ENCODE peak calls at places on chromosomes 5 and 9, in nine cellular contexts. U, Q, A, Y, K, E, B, H and D are unnamed samples.

GRCh38 chr5:137091473-137091872 is 407.7 kb downstream of the SPOCK1 start:
- DNase-seq in H (no peak), K (no peak), Y (no peak), E (no peak), Q (no peak), A (no peak), B (no peak), U (peak), D (no peak)

GRCh38 chr5:35371971-35372426 is 141.7 kb upstream of the PRLR start:
- DNase-seq in K (peak), B (no peak), H (no peak), Y (no peak), A (no peak), Q (no peak), E (no peak), U (no peak), D (no peak)

GRCh38 chr9:37678789-37679273 is 28.1 kb downstream of the FRMPD1 start:
- DNase-seq in K (no peak), U (peak), Q (no peak), H (no peak), B (peak), A (no peak), Y (no peak), E (no peak), D (peak)

GRCh38 chr9:277595-278330 is 63.1 kb downstream of the DOCK8 start:
- DNase-seq in H (no peak), B (no peak), K (no peak), A (no peak), Y (no peak), E (no peak), U (no peak), Q (no peak), D (no peak)

GRCh38 chr5:59330680-59331079 is 562.8 kb downstream of the PDE4D start:
- DNase-seq in Q (no peak), B (no peak), A (no peak), E (no peak), H (no peak), K (no peak), U (no peak), Y (no peak), D (no peak)

GRCh38 chr9:750264-750967 is 91.1 kb upstream of the DMRT1 start:
- DNase-seq in U (no peak), A (no peak), E (no peak), Y (no peak), H (no peak), K (no peak), Q (no peak), B (no peak), D (no peak)

GRCh38 chr5:142024771-142025304 is 12.0 kb upstream of the GNPDA1 start:
- DNase-seq in B (peak), K (peak), Y (peak), Q (peak), U (peak), H (peak), A (peak), E (peak), D (peak)

GRCh38 chr9:536597-537511 is 304.6 kb upstream of the DMRT1 start:
- DNase-seq in U (no peak), Q (no peak), K (no peak), B (no peak), A (no peak), E (no peak), H (no peak), Y (no peak), D (no peak)

GRCh38 chr9:87708989-87709706 is 16.8 kb upstream of the CTSL start:
- DNase-seq in Q (no peak), A (no peak), Y (no peak), B (no peak), K (no peak), H (no peak), U (no peak), E (no peak), D (peak)

GRCh38 chr5:111512026-111512405 is 319 bp downstream of the STARD4 start:
- DNase-seq in U (peak), B (peak), K (no peak), A (no peak), H (no peak), Q (no peak), Y (peak), E (no peak), D (no peak)

GRCh38 chr5:126365446-126366198 is 57.6 kb upstream of the GRAMD2B start:
- DNase-seq in Q (no peak), U (peak), A (no peak), Y (no peak), H (no peak), B (no peak), E (no peak), K (no peak), D (no peak)

GRCh38 chr9:107276966-107277710 is 5.9 kb upstream of the RAD23B start:
- DNase-seq in A (no peak), Y (peak), U (no peak), B (no peak), E (peak), H (no peak), K (no peak), Q (no peak), D (no peak)

GRCh38 chr5:134086943-134087305 is 27.6 kb upstream of the TCF7 start:
- DNase-seq in K (peak), Y (no peak), E (no peak), Q (no peak), B (no peak), U (no peak), H (no peak), A (no peak), D (peak)

GRCh38 chr5:172370648-172371248 is 83.6 kb downstream of the SH3PXD2B start:
- DNase-seq in Y (peak), B (peak), K (peak), H (no peak), E (no peak), U (peak), Q (no peak), A (no peak), D (peak)

GRCh38 chr9:70552561-70552960 is 138.1 kb upstream of the KLF9 start:
- DNase-seq in E (no peak), Q (no peak), K (no peak), A (no peak), U (no peak), B (no peak), Y (no peak), H (no peak), D (no peak)

GRCh38 chr5:103259705-103260355 is 1.3 kb downstream of the MACIR start:
- DNase-seq in A (no peak), K (peak), Y (peak), U (peak), B (peak), Q (no peak), H (peak), E (no peak), D (peak)

GRCh38 chr5:157312492-157312891 is 46.6 kb downstream of the CYFIP2 start:
- DNase-seq in K (peak), U (peak), B (peak), E (peak), Q (no peak), A (no peak), H (no peak), Y (peak), D (peak)

GRCh38 chr5:125655156-125655555 is 768.1 kb upstream of the GRAMD2B start:
- DNase-seq in K (no peak), H (no peak), Q (no peak), Y (no peak), A (no peak), B (no peak), U (no peak), E (no peak), D (no peak)

GRCh38 chr5:83450840-83451239 is 20.7 kb upstream of the VCAN start:
- DNase-seq in E (no peak), K (no peak), U (no peak), A (no peak), B (no peak), H (no peak), Y (peak), Q (no peak), D (no peak)

GRCh38 chr5:139065296-139065695 is 132.9 kb downstream of the SIL1 start:
- DNase-seq in B (no peak), A (no peak), E (no peak), Y (peak), U (no peak), H (no peak), K (no peak), Q (no peak), D (no peak)

GRCh38 chr5:132497488-132497997 is 7.0 kb upstream of the IRF1 start:
- DNase-seq in Q (peak), U (peak), K (peak), A (peak), Y (peak), H (peak), B (peak), E (peak), D (no peak)

GRCh38 chr5:108989761-108990392 is 242.2 kb downstream of the FER start:
- DNase-seq in Q (no peak), Y (peak), E (no peak), A (no peak), K (no peak), H (no peak), U (peak), B (no peak), D (no peak)

GRCh38 chr9:21506910-21507795 is 25.0 kb upstream of the IFNE start:
- DNase-seq in B (peak), H (peak), E (peak), U (peak), A (peak), Q (no peak), K (no peak), Y (peak), D (no peak)

GRCh38 chr9:135759676-135760300 is 57.8 kb downstream of the KCNT1 start:
- DNase-seq in Q (no peak), U (no peak), H (no peak), A (no peak), K (no peak), B (no peak), E (no peak), Y (no peak), D (no peak)

GRCh38 chr5:107484261-107484660 is 186.5 kb downstream of the EFNA5 start:
- DNase-seq in Y (peak), A (no peak), H (no peak), B (no peak), U (peak), Q (no peak), K (no peak), E (no peak), D (no peak)

GRCh38 chr9:96450613-96451544 is 910 bp downstream of the HABP4 start:
- DNase-seq in Q (peak), U (peak), E (no peak), B (peak), K (peak), H (peak), A (no peak), Y (peak), D (no peak)

GRCh38 chr9:71672573-71672972 is 95.7 kb downstream of the CEMIP2 start:
- DNase-seq in Q (no peak), U (no peak), K (no peak), E (no peak), A (no peak), Y (no peak), H (no peak), B (no peak), D (no peak)

GRCh38 chr9:4238522-4238921 is 61.3 kb downstream of the GLIS3 start:
- DNase-seq in B (peak), E (no peak), U (peak), Q (no peak), K (no peak), Y (peak), H (no peak), A (peak), D (no peak)
- H3K4me3 ChIP-seq in B (no peak), E (no peak), U (no peak), Q (no peak), K (no peak), Y (no peak), H (no peak), A (no peak), D (no peak)

DNA sequence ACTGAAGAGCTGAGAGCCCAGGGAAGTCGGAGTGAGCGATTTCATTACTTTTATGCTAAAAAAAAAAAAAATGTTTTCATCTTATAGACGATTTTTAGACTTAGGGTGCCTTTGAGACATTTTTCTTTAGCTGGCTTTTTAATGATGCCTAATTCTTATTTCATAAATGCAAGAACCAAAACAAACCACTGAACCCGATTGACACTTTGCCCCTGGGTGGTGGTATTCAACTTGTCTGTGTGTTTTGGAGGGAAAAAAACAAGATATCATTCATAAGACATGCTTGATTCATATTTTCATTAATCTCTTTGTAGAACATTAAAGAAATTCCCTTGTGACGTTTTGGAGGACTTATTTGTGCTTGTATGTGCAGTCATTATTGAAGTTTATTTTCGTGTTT is 2.4 kb downstream of the TLE4 start:
- DNase-seq in Q (no peak), A (no peak), H (no peak), B (no peak), E (no peak), Y (no peak), U (no peak), K (no peak), D (no peak)
- H3K4me3 ChIP-seq in Q (peak), A (peak), H (no peak), B (peak), E (peak), Y (peak), U (peak), K (no peak), D (peak)

GRCh38 chr9:134408939-134409737 is 82.9 kb downstream of the RXRA start:
- DNase-seq in Q (no peak), A (no peak), E (no peak), B (no peak), K (no peak), Y (no peak), H (no peak), U (no peak), D (no peak)

GRCh38 chr9:134410835-134411217 is 84.6 kb downstream of the RXRA start:
- DNase-seq in E (no peak), Y (no peak), K (no peak), Q (no peak), U (no peak), H (no peak), B (no peak), A (no peak), D (no peak)

GRCh38 chr9:134411451-134412297 is 85.4 kb downstream of the RXRA start:
- DNase-seq in H (peak), K (no peak), Y (peak), Q (peak), U (no peak), E (no peak), A (no peak), B (no peak), D (no peak)

GRCh38 chr9:134408389-134408788 is 82.1 kb downstream of the RXRA start:
- DNase-seq in U (no peak), E (no peak), A (no peak), K (no peak), B (no peak), Q (no peak), Y (no peak), H (peak), D (no peak)

GRCh38 chr9:134410078-134410834 is 84.0 kb downstream of the RXRA start:
- DNase-seq in Q (no peak), B (no peak), H (peak), K (peak), E (no peak), A (no peak), U (no peak), Y (no peak), D (no peak)
- H3K4me3 ChIP-seq in Q (no peak), B (no peak), H (no peak), K (no peak), E (no peak), A (no peak), U (no peak), Y (no peak), D (no peak)

DNA sequence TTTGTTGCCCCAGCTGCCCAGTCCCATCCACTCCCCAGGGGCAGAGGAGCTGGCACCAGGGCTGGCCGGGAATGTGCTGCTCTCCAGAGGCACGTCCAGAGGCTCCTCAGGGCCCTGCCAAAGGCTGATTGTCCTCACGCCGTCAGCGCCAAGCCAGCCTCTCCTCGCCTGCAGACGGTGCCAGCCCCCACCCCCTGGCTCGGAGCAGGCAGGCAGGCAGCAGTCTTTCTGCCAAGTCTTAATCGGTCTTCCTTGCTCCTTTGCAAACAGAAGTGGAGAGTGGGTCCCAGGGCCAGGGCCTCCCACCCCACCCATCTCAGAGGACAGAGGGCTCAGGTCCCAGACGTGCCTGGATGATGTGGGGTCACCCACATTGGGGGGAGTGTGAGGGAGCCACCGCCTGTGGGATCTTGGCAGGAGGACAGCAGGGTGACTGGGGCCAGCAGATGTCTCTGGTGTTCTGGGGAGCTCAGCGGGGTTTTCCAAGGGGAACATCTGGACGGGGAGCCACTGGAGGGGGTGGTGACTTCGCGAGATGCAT is 36.3 kb downstream of the FAM163B start:
- DNase-seq in H (no peak), K (no peak), U (no peak), B (no peak), Y (peak), E (no peak), Q (peak), A (no peak), D (no peak)
- H3K4me3 ChIP-seq in H (no peak), K (no peak), U (no peak), B (no peak), Y (no peak), E (no peak), Q (no peak), A (no peak), D (no peak)

GRCh38 chr5:173857231-173857630 is 30.9 kb upstream of the CPEB4 start:
- DNase-seq in Y (no peak), B (no peak), Q (no peak), H (no peak), E (no peak), K (no peak), A (no peak), U (no peak), D (no peak)

GRCh38 chr5:173859315-173860038 is 28.7 kb upstream of the CPEB4 start:
- DNase-seq in Y (no peak), U (no peak), H (peak), A (no peak), B (no peak), Q (no peak), K (no peak), E (no peak), D (no peak)

GRCh38 chr5:173855995-173856656 is 32.0 kb upstream of the CPEB4 start:
- DNase-seq in U (no peak), H (no peak), B (no peak), A (no peak), E (no peak), Q (no peak), Y (no peak), K (no peak), D (no peak)

GRCh38 chr5:173858675-173859121 is 29.5 kb upstream of the CPEB4 start:
- DNase-seq in A (no peak), E (no peak), B (peak), Y (no peak), H (no peak), Q (no peak), U (no peak), K (no peak), D (no peak)

DNA sequence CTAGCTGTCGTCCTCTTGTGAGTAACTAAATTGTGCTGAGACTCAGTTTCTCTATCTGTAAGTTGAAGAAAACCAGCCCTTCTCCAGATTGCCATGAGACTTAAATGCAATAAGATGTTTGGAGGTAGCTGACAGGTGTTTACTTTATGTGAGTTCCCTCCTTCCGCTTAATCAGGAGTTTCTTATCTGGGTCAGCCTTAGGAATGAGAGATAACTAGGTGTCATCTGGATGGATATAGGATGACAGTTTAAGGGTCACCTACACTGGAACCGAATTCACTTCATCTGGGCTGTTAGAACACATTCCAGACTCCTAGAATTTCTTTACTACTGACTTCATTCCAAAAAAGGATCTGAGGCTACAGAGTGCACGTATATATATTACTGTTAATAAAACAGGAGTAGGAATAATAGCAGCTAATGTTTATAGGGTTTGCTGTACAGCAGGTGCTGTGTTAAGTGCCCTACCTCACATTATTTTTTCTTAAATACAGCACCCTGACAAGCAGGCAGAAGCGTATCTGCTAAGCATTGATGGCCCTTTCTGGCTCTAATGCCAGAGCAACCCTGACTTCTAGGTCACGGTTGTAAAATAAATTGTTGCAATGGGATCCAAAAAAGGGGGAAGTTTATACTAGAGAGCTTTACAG is 30.0 kb upstream of the CPEB4 start:
- DNase-seq in E (no peak), K (no peak), H (no peak), B (no peak), A (no peak), Q (no peak), Y (no peak), U (no peak), D (no peak)
- H3K4me3 ChIP-seq in E (no peak), K (no peak), H (no peak), B (no peak), A (no peak), Q (no peak), Y (no peak), U (no peak), D (no peak)

DNA sequence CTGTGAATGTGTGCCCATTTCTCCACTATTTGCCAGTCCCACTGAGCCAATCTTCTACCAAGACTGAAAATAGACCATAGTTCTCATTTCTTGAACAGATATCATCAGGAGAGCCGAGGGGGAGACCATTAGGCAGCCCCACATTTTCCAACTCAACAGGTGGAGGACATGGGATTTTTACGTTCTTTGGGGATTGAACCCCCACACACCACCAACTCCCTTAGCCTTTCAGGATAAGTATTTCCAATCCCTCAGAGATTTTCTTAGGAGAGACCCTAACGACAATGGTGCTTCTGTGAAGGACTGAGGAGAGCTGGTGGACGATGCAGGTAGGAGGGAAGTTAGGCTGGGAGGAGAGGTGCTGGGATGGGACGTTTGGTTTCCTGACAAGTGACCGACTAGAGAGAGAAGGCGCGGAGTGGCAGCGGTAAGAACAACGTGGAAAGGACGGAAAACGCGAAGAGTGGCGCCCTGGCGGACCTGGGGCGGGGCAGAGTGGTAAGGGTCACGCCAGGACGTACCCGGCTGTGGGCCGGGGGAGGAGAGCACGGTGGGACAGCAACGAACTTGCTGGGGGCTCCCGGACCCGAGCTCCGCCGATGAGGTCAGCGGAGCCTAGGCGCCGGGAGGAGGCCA is 681 bp upstream of the CHSY3 start:
- DNase-seq in A (no peak), E (no peak), B (no peak), U (no peak), K (no peak), Q (no peak), Y (no peak), H (no peak), D (no peak)
- H3K4me3 ChIP-seq in A (peak), E (peak), B (peak), U (peak), K (peak), Q (peak), Y (peak), H (peak), D (peak)

DNA sequence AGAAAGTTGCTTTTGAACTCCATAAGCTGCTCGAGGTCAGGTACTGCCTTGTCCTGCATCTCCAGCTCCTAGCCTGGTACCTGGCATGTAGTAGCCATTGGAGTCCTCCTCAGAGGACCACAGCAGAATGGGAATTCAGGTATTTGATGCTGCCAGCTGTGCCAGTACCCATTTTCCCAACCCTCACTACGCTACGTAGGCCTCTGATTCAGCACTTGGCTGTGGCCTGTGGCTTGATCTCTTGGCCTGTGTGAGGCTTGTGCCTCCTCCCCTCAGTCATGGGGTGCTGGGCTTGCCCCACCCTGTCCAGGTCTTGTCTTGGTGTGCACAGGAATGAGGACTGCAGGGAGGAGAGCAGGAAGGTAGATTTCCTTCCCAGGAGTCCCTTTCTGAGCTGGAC is 11.8 kb downstream of the OTULIN start:
- DNase-seq in U (peak), Y (peak), H (peak), K (no peak), Q (no peak), B (peak), A (no peak), E (no peak), D (no peak)
- H3K4me3 ChIP-seq in U (no peak), Y (peak), H (no peak), K (no peak), Q (peak), B (no peak), A (no peak), E (no peak), D (peak)

GRCh38 chr5:179261301-179262125 is 83.7 kb downstream of the ADAMTS2 start:
- DNase-seq in B (no peak), U (peak), A (no peak), E (no peak), H (peak), Y (no peak), Q (no peak), K (no peak), D (no peak)
- H3K4me3 ChIP-seq in B (no peak), U (no peak), A (no peak), E (no peak), H (no peak), Y (no peak), Q (no peak), K (no peak), D (no peak)